ENCODE peak calls at places on chromosomes 1 and 21, in seven cellular contexts. Z is pancreas, Q is vagina, R is progenitor cell of endocrine pancreas, B is hepatocyte, D is AG09319, T is A549. W is an unnamed sample.

GRCh38 chr1:206911064-206911663 is 10.6 kb downstream of the FCMR start:
- DNase-seq in D (no peak), Q (no peak), R (no peak), Z (no peak), T (peak), B (peak), W (no peak)

GRCh38 chr1:212928323-212929281 is 21.7 kb upstream of the VASH2 start:
- DNase-seq in Z (no peak), B (peak), R (no peak), Q (no peak), D (no peak), T (no peak), W (no peak)

GRCh38 chr1:45018599-45019230 is 6.7 kb downstream of the UROD start:
- DNase-seq in Z (peak), D (no peak), T (peak), R (peak), Q (no peak), B (peak), W (no peak)

GRCh38 chr1:185804206-185804605 is 70.0 kb downstream of the HMCN1 start:
- DNase-seq in Z (no peak), R (no peak), T (no peak), B (no peak), Q (no peak), D (no peak), W (no peak)

GRCh38 chr1:6982860-6983259 is 197.6 kb downstream of the CAMTA1 start:
- DNase-seq in B (no peak), D (no peak), T (no peak), R (no peak), Z (no peak), Q (no peak), W (no peak)

GRCh38 chr1:236099622-236100021 is 34.7 kb upstream of the NID1 start:
- DNase-seq in Q (no peak), T (no peak), B (peak), Z (no peak), D (no peak), R (no peak), W (no peak)

GRCh38 chr1:63322248-63322943 is at the start of gene FOXD3:
- DNase-seq in D (no peak), Q (no peak), B (peak), Z (peak), T (peak), R (peak), W (peak)

GRCh38 chr1:109928591-109929111 is 18.0 kb downstream of the CSF1 start:
- DNase-seq in R (no peak), D (no peak), T (no peak), Z (peak), Q (no peak), B (peak), W (no peak)

GRCh38 chr1:32769524-32770220 is 47.5 kb downstream of the YARS1 start:
- DNase-seq in Z (no peak), R (no peak), B (no peak), Q (no peak), T (no peak), D (no peak), W (no peak)

DNA sequence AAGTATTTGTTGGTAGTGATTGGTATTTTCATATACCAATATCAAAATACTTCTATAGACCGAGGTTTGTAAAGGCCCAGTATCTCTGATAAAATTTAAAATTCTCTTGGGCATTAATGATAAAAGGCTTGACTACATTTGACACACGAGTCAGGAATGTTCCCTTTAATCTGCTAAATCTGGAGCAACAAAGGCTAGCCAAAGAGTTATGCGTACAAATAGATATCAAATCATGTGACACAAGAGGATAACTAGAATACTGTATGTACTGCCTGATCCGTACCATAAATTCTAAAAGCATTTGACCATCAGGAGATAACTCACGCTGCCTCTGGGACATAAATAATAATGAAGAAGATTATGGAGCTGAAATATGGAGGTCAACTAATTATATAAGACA is 64.2 kb upstream of the SH3GLB1 start:
- DNase-seq in Q (no peak), B (no peak), Z (no peak), R (no peak), D (no peak), T (no peak), W (no peak)
- TF ChIP-seq CTCF in Q (no peak), B (no peak), Z (no peak), R (no peak), D (no peak), T (no peak), W (no peak)

GRCh38 chr21:16608209-16608830 is 878.5 kb downstream of the USP25 start:
- DNase-seq in Q (no peak), R (no peak), Z (no peak), B (no peak), D (no peak), T (no peak), W (no peak)
- TF ChIP-seq CTCF in Q (no peak), R (peak), Z (no peak), B (peak), D (no peak), T (peak), W (no peak)

GRCh38 chr1:54768093-54768492 is 3.8 kb upstream of the PARS2 start:
- DNase-seq in R (no peak), B (no peak), T (no peak), Q (no peak), Z (no peak), D (no peak), W (no peak)
- TF ChIP-seq CTCF in R (no peak), B (peak), T (no peak), Q (no peak), Z (no peak), D (no peak), W (no peak)

GRCh38 chr1:41496080-41497055 is 11.9 kb upstream of the EDN2 start:
- DNase-seq in B (peak), T (no peak), D (peak), R (peak), Z (peak), Q (no peak), W (no peak)
- TF ChIP-seq CTCF in B (no peak), T (no peak), D (no peak), R (no peak), Z (no peak), Q (no peak), W (no peak)

GRCh38 chr21:25569084-25569483 is 38.2 kb downstream of the MRPL39 start:
- DNase-seq in B (no peak), T (no peak), Z (no peak), D (no peak), Q (no peak), R (no peak), W (no peak)

GRCh38 chr21:25565272-25566199 is 41.7 kb downstream of the MRPL39 start:
- DNase-seq in Q (no peak), R (no peak), Z (no peak), B (no peak), T (no peak), D (no peak), W (no peak)

GRCh38 chr21:25568230-25568629 is 39.1 kb downstream of the MRPL39 start:
- DNase-seq in Q (no peak), D (no peak), Z (no peak), R (no peak), T (no peak), B (peak), W (no peak)

GRCh38 chr21:25566645-25567044 is 40.6 kb downstream of the MRPL39 start:
- DNase-seq in T (no peak), Z (no peak), D (no peak), R (no peak), Q (no peak), B (no peak), W (no peak)

DNA sequence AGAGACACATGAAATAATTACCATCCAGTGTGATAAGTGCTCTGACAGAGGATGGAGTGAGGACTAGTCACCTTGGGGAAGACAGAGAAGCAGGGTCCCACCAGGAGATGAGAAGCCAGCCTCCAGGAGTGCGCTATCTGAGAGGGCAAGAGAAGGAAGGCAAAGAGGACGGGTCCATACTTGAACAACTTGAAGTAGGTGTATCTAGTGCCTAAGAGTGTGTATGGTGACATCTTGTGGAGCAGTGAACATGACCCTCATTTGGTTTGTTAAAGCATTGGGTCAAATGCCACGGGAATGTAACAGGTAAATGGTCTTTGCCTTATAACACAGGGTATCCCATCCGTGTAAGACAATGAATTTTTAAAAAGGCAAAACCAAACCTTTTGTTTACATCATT is 39.8 kb downstream of the MRPL39 start:
- DNase-seq in D (no peak), B (no peak), Z (no peak), Q (no peak), R (no peak), T (no peak), W (no peak)
- TF ChIP-seq CTCF in D (no peak), B (no peak), Z (no peak), Q (no peak), R (no peak), T (no peak), W (no peak)

DNA sequence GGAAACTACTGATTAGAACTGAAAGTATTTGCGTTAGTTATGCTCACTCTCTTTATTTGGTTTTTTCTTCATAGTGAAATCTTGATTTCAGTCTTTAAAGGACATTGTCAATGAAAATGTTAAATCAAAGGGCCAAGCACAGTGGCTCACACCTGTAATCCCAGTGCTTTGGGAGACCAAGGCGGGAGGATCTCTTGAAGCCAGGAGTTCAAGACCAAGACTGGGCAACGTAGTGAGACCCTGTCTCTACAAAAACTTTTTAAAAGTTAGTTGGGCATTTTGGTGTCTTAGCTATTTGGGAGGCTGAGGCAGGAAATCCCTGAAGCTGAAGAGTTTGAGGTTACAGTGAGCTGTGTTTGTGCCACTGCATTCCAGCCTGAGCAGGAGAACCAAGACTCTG is 13.6 kb downstream of the RLF start:
- DNase-seq in R (no peak), D (no peak), Z (no peak), Q (no peak), B (no peak), T (no peak), W (no peak)
- TF ChIP-seq CTCF in R (no peak), D (no peak), Z (no peak), Q (no peak), B (no peak), T (no peak), W (no peak)